ENCODE peak calls at places on chromosome 3, in ten cellular contexts. Y is A549, D is fibroblast of lung, I is kidney, P is DND-41, C is upper lobe of right lung, W is mesendoderm, U is left ventricle myocardium inferior, H is right cardiac atrium, M is cardiac muscle cell. O is an unnamed sample. For H3K4me1, the result is how much of the 10 kb centered on the place peaks cover.

GRCh38 chr3:194984624-194985023 is 286.3 kb downstream of the XXYLT1 start:
- DNase-seq in I (no peak), P (no peak), W (no peak), U (no peak), Y (no peak), M (no peak), C (no peak), H (no peak), D (no peak), O (no peak)

GRCh38 chr3:52248816-52249547 is 3.4 kb downstream of the PPM1M start:
- DNase-seq in I (peak), C (peak), H (peak), Y (no peak), P (no peak), U (peak), D (peak), M (no peak), W (no peak), O (no peak)

GRCh38 chr3:169661567-169662214 is 1.8 kb downstream of the MECOM start:
- DNase-seq in M (peak), H (peak), Y (peak), C (peak), D (peak), P (no peak), W (peak), U (peak), I (no peak), O (no peak)

GRCh38 chr3:173894-174293 is 22.7 kb upstream of the CHL1 start:
- DNase-seq in D (no peak), Y (no peak), W (no peak), M (no peak), P (no peak), C (no peak), H (no peak), I (no peak), U (no peak), O (no peak)

GRCh38 chr3:55790596-55791350 is 303.7 kb upstream of the WNT5A start:
- DNase-seq in U (no peak), W (no peak), D (peak), I (no peak), H (no peak), M (no peak), C (no peak), P (no peak), Y (no peak), O (no peak)

GRCh38 chr3:71026634-71027578 is 556.6 kb downstream of the FOXP1 start:
- DNase-seq in M (no peak), P (no peak), I (no peak), Y (no peak), H (no peak), U (no peak), C (no peak), W (no peak), D (no peak), O (no peak)

GRCh38 chr3:12796171-12797123 is at the start of gene CAND2:
- DNase-seq in D (peak), C (peak), I (peak), U (peak), P (peak), H (peak), Y (peak), W (peak), M (peak), O (peak)

GRCh38 chr3:72909591-72909990 is 21.7 kb downstream of the GXYLT2 start:
- DNase-seq in P (no peak), I (no peak), C (no peak), D (no peak), H (no peak), W (no peak), M (no peak), U (no peak), Y (no peak), O (no peak)

GRCh38 chr3:113174806-113175490 is 36.4 kb upstream of the BOC start:
- DNase-seq in W (no peak), C (no peak), U (no peak), D (no peak), P (no peak), Y (no peak), M (peak), I (no peak), H (no peak), O (no peak)

GRCh38 chr3:126355251-126355650 is 2.0 kb downstream of the KLF15 start:
- DNase-seq in C (peak), H (peak), M (no peak), P (peak), Y (no peak), W (no peak), U (no peak), I (peak), D (no peak), O (no peak)

GRCh38 chr3:12339701-12340480 is 51.0 kb downstream of the PPARG start:
- DNase-seq in P (no peak), H (no peak), Y (no peak), U (no peak), I (no peak), M (peak), D (no peak), C (no peak), W (no peak), O (no peak)

GRCh38 chr3:46124216-46125143 is 83.6 kb downstream of the CCR1 start:
- DNase-seq in W (no peak), P (no peak), M (peak), Y (no peak), C (no peak), D (peak), H (no peak), U (no peak), I (no peak), O (no peak)

GRCh38 chr3:190305406-190305805 is 16.8 kb downstream of the CLDN1 start:
- DNase-seq in D (peak), Y (no peak), I (no peak), U (no peak), M (no peak), W (no peak), P (no peak), H (no peak), C (no peak), O (no peak)

GRCh38 chr3:196336319-196337145 is 1.7 kb downstream of the TM4SF19 start:
- DNase-seq in P (no peak), D (no peak), M (no peak), C (no peak), I (no peak), U (no peak), Y (no peak), W (no peak), H (no peak), O (no peak)

GRCh38 chr3:9507586-9508578 is 45.7 kb downstream of the LHFPL4 start:
- DNase-seq in P (no peak), Y (no peak), M (no peak), H (no peak), C (no peak), I (no peak), W (peak), D (no peak), U (no peak), O (no peak)

GRCh38 chr3:125318497-125318847 is 56.7 kb downstream of the ZNF148 start:
- DNase-seq in H (no peak), P (no peak), C (no peak), Y (no peak), U (no peak), W (no peak), M (no peak), D (no peak), I (no peak), O (no peak)

GRCh38 chr3:41267975-41268640 is 68.8 kb downstream of the CTNNB1 start:
- DNase-seq in I (no peak), W (peak), Y (peak), M (peak), D (peak), P (no peak), H (no peak), U (no peak), C (no peak), O (no peak)

GRCh38 chr3:139204756-139205155 is 139.1 kb upstream of the MRPS22 start:
- DNase-seq in D (no peak), Y (no peak), W (no peak), P (no peak), I (no peak), M (peak), H (no peak), U (no peak), C (no peak), O (no peak)

DNA sequence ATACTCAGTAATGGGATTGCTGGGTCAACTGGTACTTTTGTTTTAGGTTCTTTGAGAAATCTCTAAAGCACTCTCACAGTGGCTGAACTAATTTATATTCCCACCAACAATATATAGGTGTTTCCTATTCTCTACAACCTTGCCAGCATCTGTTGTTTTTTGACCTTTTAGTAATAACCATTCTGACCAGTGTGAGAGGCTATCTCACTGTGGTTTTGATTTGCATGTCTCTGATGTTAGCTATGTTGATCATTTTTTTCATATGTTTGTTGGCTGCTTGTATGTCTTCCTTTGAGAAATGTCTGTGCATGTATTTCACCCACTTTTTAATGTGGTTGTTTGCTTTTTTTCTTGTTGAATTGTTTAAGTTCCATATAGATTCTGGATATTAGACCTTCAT is 98.2 kb upstream of the DCBLD2 start:
- DNase-seq in I (no peak), M (no peak), H (no peak), Y (no peak), D (no peak), C (no peak), P (no peak), U (no peak), W (no peak), O (no peak)
- H3K4me1 ChIP-seq in I (under half), M (under half), H (under half), Y (under half), D (under half), C (under half), P (under half), U (under half), W (under half), O (under half)

DNA sequence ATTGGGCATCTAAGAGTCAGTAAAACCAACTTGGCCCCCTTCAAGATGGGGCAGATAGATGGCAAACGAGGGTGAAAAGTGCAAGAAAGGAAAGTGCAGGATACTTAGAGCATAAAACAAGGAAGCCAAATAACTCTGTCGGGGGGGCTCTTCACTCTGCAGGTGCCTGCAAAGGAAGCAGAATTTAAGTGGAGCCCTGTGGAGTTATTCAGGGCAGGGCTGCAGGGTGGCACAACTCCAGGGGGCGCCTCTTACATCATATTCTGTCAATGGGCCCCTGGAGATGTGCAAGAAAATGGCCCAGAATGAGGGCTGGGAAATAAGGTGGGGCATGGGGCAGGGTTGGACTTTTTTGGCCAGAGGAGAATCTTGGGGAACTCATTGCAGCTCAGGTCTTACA is 69.7 kb downstream of the CD47 start:
- DNase-seq in U (no peak), I (no peak), W (no peak), P (no peak), H (no peak), C (no peak), M (no peak), Y (no peak), D (no peak), O (no peak)
- H3K27ac ChIP-seq in U (no peak), I (no peak), W (no peak), P (no peak), H (no peak), C (no peak), M (no peak), Y (no peak), D (no peak), O (no peak)

GRCh38 chr3:141403576-141403975 is 35.3 kb downstream of the ZBTB38 start:
- DNase-seq in U (no peak), C (no peak), D (no peak), P (no peak), H (no peak), Y (no peak), I (no peak), W (no peak), M (no peak), O (no peak)
- H3K4me1 ChIP-seq in U (half or more), C (under half), D (under half), P (under half), H (under half), Y (half or more), I (under half), W (under half), M (under half), O (half or more)

GRCh38 chr3:152496286-152496685 is 227.6 kb downstream of the MBNL1 start:
- DNase-seq in H (no peak), U (no peak), W (no peak), C (no peak), I (no peak), D (no peak), Y (no peak), M (peak), P (no peak), O (no peak)
- H3K27ac ChIP-seq in H (no peak), U (peak), W (no peak), C (no peak), I (no peak), D (no peak), Y (no peak), M (no peak), P (no peak), O (no peak)